ENCODE peak calls at places on chromosomes 13 and 19, in four cellular contexts. D is upper lobe of left lung, C is sigmoid colon, F is K562. W is an unnamed sample. For H3K4me1, the result is how much of the 10 kb centered on the place peaks cover.

GRCh38 chr19:39160889-39161672 is 35.5 kb downstream of the PAK4 start:
- DNase-seq in D (no peak), F (no peak), C (no peak), W (no peak)

GRCh38 chr19:10419646-10420443 is 493 bp upstream of the PDE4A start:
- DNase-seq in D (no peak), F (peak), C (no peak), W (no peak)

GRCh38 chr19:16429066-16429758 is 42.6 kb downstream of the EPS15L1 start:
- DNase-seq in F (no peak), D (peak), C (peak), W (peak)

GRCh38 chr19:17429661-17430101 is 9.8 kb downstream of the MVB12A start:
- DNase-seq in C (peak), F (no peak), D (no peak), W (no peak)

GRCh38 chr13:23790591-23791170 is 98.5 kb downstream of the MIPEP start:
- DNase-seq in F (no peak), C (no peak), D (no peak), W (no peak)

GRCh38 chr13:110560606-110561334 is 752 bp downstream of the RAB20 start:
- DNase-seq in D (peak), F (no peak), C (peak), W (no peak)

GRCh38 chr19:38653028-38653571 is 5.7 kb downstream of the ACTN4 start:
- DNase-seq in C (peak), F (no peak), D (peak), W (peak)

GRCh38 chr19:16141043-16141442 is 2.4 kb upstream of the HSH2D start:
- DNase-seq in C (no peak), F (no peak), D (no peak), W (no peak)

GRCh38 chr19:13329766-13330165 is 176.5 kb downstream of the CACNA1A start:
- DNase-seq in C (no peak), F (no peak), D (no peak), W (no peak)

GRCh38 chr19:45138303-45138751 is 22.5 kb downstream of the NKPD1 start:
- DNase-seq in C (no peak), D (no peak), F (peak), W (no peak)

GRCh38 chr13:24511824-24512207 is 762 bp downstream of the PARP4 start:
- DNase-seq in D (peak), C (no peak), F (no peak), W (no peak)

GRCh38 chr13:27574661-27575060 is 45.7 kb downstream of the LNX2 start:
- DNase-seq in C (no peak), D (no peak), F (no peak), W (no peak)

GRCh38 chr19:46967578-46968018 is 52.0 kb upstream of the NPAS1 start:
- DNase-seq in D (peak), C (no peak), F (no peak), W (peak)

GRCh38 chr19:14809272-14810057 is 25.5 kb downstream of the OR7A5 start:
- DNase-seq in D (peak), F (no peak), C (no peak), W (no peak)

GRCh38 chr19:53308339-53308811 is 25.2 kb upstream of the ZNF845 start:
- DNase-seq in C (no peak), F (peak), D (no peak), W (no peak)

GRCh38 chr19:29624489-29625210 is 18.6 kb downstream of the POP4 start:
- DNase-seq in F (no peak), D (no peak), C (no peak), W (no peak)

GRCh38 chr13:42219870-42220269 is 52.1 kb upstream of the AKAP11 start:
- DNase-seq in C (no peak), F (no peak), D (no peak), W (no peak)

GRCh38 chr13:33025220-33025744 is 9.1 kb downstream of the KL start:
- DNase-seq in F (no peak), D (no peak), C (no peak), W (no peak)

GRCh38 chr13:76711515-76712182 is 174.6 kb downstream of the KCTD12 start:
- DNase-seq in D (peak), F (no peak), C (peak), W (no peak)

GRCh38 chr19:1451916-1452801 is 2.2 kb downstream of the APC2 start:
- DNase-seq in C (no peak), D (no peak), F (no peak), W (no peak)
- H3K4me1 ChIP-seq in C (under half), D (under half), F (half or more), W (under half)

GRCh38 chr13:113209880-113210421 is 538 bp downstream of the CUL4A start:
- DNase-seq in F (no peak), C (peak), D (peak), W (peak)

GRCh38 chr13:113207890-113208423 is 512 bp downstream of the PCID2 start:
- DNase-seq in C (no peak), F (no peak), D (peak), W (peak)

GRCh38 chr13:113209336-113209879 is at the start of gene CUL4A:
- DNase-seq in C (peak), D (peak), F (peak), W (peak)

GRCh38 chr13:113210834-113211233 is 1.4 kb downstream of the CUL4A start:
- DNase-seq in C (no peak), D (no peak), F (no peak), W (no peak)

DNA sequence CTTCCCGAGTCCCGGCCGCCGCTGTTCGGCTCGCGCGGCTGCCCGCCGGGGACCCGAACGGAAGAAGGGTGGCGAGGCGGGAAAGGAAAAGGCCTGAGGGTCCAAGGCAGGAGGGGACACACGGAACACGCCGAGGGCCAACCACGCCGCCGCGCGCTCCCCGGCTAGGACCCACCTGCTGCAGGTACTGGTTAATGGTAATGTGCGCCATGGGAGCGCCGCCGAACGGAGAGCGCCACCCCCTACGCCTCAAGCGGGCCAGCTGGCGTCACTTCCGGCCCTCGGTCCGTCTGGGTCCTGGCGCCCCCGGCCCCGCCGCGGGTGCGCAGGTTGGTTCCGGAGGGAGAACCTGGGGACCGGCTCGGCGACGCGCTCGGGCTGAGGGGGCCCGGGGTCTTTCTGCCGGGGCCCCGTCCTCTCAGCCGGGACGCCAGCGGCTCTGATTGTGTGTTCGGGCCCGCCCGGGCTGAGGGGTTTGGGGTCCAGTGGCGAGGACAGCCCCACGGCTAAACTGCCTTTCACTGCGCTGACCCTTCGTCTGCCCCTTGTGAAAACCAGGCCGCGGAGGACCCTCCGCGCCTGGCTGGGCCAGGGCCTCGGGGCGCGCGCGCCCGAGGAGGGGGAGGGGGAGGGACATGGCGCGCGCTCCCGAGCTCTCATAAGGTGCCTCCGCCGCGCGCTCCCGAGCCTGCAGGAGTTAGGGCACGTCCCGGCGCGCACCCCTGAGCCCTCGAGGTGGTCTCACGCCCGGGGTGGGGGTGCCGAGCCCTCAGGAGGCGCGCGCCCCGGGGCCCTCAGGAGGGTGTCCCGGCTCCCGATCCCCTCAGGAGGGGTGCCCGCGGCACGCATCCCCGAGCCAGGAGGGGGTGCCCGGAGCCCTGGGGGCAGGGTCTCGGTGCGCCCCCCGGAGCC is at the start of gene PCID2:
- DNase-seq in C (peak), F (peak), D (peak), W (peak)
- TF ChIP-seq POLR2A in C (peak), F (peak), D (peak), W (peak)

DNA sequence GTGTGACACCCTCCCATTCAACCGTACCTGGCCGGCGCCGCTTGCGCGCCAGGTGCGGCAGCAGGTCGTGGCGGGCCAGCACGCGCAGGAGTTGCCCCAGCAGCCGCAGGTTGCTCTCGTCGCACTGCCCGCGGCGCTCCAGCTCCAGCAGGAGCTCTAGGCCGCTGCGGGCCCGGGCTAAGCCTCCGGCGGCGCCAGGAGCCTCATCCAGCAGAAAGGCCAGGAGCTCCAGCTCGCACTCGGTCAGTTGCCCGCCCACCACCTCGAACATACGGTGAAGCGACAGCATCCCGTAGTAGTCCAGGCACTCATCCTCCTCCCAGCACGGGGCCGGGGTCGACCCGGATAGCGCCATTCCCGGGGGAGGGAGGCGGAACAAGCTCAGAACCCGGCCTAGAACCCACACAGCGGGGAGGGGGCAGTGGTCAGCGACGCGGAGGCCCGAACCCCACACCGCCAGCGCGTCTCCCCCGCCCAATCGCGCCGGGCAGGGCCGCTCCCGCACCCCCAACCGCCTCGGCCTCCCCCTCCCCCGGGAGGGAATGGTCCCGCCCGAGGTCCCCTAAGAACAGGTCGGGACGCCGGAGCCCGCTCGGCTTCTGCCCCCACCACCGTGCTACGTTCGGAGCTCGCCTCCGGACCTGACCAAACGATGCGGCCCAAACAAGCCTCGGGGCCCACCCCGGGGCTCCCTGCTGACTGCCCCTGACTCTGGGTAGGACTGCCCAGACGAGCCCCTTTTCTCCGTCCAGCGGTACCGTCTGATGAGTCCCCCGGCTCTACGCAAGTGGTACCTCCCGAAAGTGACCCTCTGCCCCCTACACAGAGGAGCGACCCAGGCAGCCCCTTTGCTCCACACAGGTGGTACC is 590 bp downstream of the DEDD2 start:
- DNase-seq in C (peak), D (peak), F (peak), W (peak)
- H3K4me1 ChIP-seq in C (under half), D (half or more), F (half or more), W (under half)

DNA sequence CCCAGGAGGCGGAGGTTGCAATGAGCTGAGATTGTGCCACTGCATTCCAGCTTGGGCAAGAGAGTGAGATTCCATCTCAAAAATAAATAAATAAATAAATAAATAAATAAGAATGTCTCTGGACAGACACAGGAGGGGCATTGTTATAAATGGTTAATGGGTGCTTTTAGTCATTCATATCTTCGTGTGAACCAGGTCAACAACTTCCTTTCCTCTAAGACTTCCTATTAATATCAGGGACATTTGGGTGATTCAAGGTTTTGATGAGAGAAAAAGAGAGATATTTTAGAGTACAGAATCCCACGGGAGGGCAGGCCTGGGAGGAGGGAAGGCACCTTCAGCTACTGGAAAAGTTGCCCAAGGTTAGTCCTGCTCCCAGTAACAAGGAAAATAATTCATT is 23.9 kb downstream of the DHRS12 start:
- DNase-seq in C (no peak), F (no peak), D (no peak), W (no peak)
- TF ChIP-seq POLR2A in C (no peak), F (no peak), D (no peak), W (no peak)

DNA sequence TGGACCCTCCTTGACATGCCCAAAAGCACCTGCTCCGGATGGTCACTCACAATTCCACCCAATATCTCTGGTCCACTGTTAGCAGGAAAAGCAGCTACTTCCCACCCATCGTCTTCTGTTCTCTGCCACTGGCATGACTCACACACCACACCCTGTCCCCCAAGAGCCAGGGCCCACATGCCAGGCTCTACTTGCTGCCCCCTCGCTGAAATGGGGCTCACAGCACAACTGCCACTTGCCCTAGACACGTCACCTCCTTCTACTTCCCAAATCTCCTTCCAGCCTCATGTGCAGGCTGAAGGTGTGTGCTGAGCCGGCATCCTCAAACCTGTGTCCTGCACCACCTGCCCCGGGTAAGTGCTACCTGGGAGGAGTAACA is 65.0 kb downstream of the TBC1D4 start:
- DNase-seq in C (no peak), F (no peak), D (peak), W (no peak)
- H3K4me1 ChIP-seq in C (under half), F (under half), D (half or more), W (under half)